ENCODE peak calls at places on chromosomes 13 and 19, in seven cellular contexts. P is IMR-90, M is mesenchymal stem cell, W is H1, X is NT2/D1, Q is fibroblast of lung, U is neural progenitor cell. T is an unnamed sample.
A peak's percentile ranks its signal among the peaks of the same experiment; 100 is the strongest.

GRCh38 chr19:44542671-44543070 is 13.2 kb upstream of the CEACAM20 start:
- DNase-seq in P (no peak), M (no peak), W (no peak), X (no peak), Q (no peak), U (no peak), T (no peak)

GRCh38 chr19:7853760-7854107 is 20.5 kb downstream of the PRR36 start:
- DNase-seq in P (no peak), M (no peak), W (no peak), X (no peak), Q (no peak), U (no peak), T (no peak)

GRCh38 chr13:91400094-91400462 is 1.7 kb downstream of the GPC5 start:
- DNase-seq in P (no peak), M (no peak), W (no peak), X (no peak), Q (no peak), U (peak; percentile 4), T (no peak)

GRCh38 chr19:17794731-17795494 is at the start of gene B3GNT3:
- DNase-seq in P (no peak), M (no peak), W (peak; percentile 81), X (no peak), Q (no peak), U (peak; percentile 44), T (no peak)

GRCh38 chr19:1360818-1361461 is 22.8 kb upstream of the NDUFS7 start:
- DNase-seq in P (peak; percentile 79), M (no peak), W (no peak), X (no peak), Q (peak; percentile 77), U (peak; percentile 75), T (no peak)

GRCh38 chr19:6733338-6734095 is 3.9 kb downstream of the GPR108 start:
- DNase-seq in P (no peak), M (no peak), W (peak; percentile 82), X (no peak), Q (no peak), U (no peak), T (no peak)

GRCh38 chr13:76297331-76297730 is 588.9 kb downstream of the KCTD12 start:
- DNase-seq in P (no peak), M (no peak), W (no peak), X (no peak), Q (no peak), U (no peak), T (no peak)

GRCh38 chr13:36163809-36164308 is 32.7 kb upstream of the DCLK1 start:
- DNase-seq in P (peak; percentile 87), M (no peak), W (no peak), X (no peak), Q (peak; percentile 97), U (no peak), T (no peak)

GRCh38 chr13:44786724-44787123 is 202.5 kb downstream of the NUFIP1 start:
- DNase-seq in P (no peak), M (no peak), W (no peak), X (no peak), Q (peak; percentile 63), U (no peak), T (no peak)

GRCh38 chr19:4098493-4098892 is 25.4 kb downstream of the MAP2K2 start:
- DNase-seq in P (no peak), M (no peak), W (no peak), X (no peak), Q (no peak), U (no peak), T (no peak)

GRCh38 chr13:46382224-46382623 is 4.8 kb downstream of the RUBCNL start:
- DNase-seq in P (no peak), M (no peak), W (no peak), X (no peak), Q (no peak), U (no peak), T (no peak)

GRCh38 chr13:46377554-46377953 is 9.5 kb downstream of the RUBCNL start:
- DNase-seq in P (no peak), M (no peak), W (no peak), X (no peak), Q (no peak), U (no peak), T (no peak)

GRCh38 chr13:46380242-46380641 is 6.8 kb downstream of the RUBCNL start:
- DNase-seq in P (no peak), M (no peak), W (no peak), X (no peak), Q (no peak), U (no peak), T (no peak)

GRCh38 chr13:46374710-46375109 is 12.3 kb downstream of the RUBCNL start:
- DNase-seq in P (no peak), M (no peak), W (no peak), X (no peak), Q (no peak), U (no peak), T (no peak)

DNA sequence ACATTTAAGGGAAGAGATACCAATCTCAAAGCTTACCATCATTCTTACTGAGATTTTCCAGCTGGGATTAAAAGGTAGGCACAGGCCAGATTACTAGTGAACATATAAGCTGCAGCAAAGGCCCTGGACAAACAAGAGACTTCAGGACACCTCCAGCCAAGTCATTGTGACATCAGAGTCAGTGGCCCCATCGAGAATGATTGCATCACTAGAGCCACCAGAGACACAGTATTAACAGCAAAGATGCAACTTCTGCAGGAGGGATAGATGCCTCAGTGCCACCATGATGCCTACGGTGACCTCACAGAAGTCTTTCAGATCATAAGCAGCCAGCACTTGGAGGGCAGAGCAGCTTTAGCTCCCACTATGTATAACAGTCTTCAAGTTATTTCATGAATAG is 8.6 kb downstream of the RUBCNL start:
- DNase-seq in P (no peak), M (no peak), W (no peak), X (no peak), Q (no peak), U (no peak), T (no peak)
- H3K9ac ChIP-seq in P (no peak overlapping the region), M (no peak overlapping the region), W (no peak overlapping the region), X (no peak overlapping the region), Q (no peak overlapping the region), U (no peak overlapping the region), T (no peak overlapping the region)

GRCh38 chr19:55376381-55376933 is at the start of gene TMEM190:
- DNase-seq in P (no peak), M (no peak), W (peak; percentile 76), X (no peak), Q (no peak), U (peak; percentile 46), T (no peak)
- H3K9ac ChIP-seq in P (no peak within 1 kb of the TSS), M (no peak within 1 kb of the TSS), W (no peak within 1 kb of the TSS), X (peak within 1 kb of the TSS; percentile 42), Q (no peak within 1 kb of the TSS), U (no peak within 1 kb of the TSS), T (no peak within 1 kb of the TSS)

GRCh38 chr13:106104281-106104901 is 431.1 kb downstream of the EFNB2 start:
- DNase-seq in P (peak; percentile 91), M (peak; percentile 79), W (no peak), X (no peak), Q (peak; percentile 83), U (peak; percentile 20), T (no peak)

GRCh38 chr13:106105153-106105552 is 430.3 kb downstream of the EFNB2 start:
- DNase-seq in P (peak; percentile 11), M (no peak), W (no peak), X (no peak), Q (no peak), U (no peak), T (no peak)

GRCh38 chr13:106101201-106101600 is 434.3 kb downstream of the EFNB2 start:
- DNase-seq in P (no peak), M (no peak), W (no peak), X (no peak), Q (no peak), U (no peak), T (no peak)

GRCh38 chr13:106102776-106103175 is 432.7 kb downstream of the EFNB2 start:
- DNase-seq in P (no peak), M (no peak), W (no peak), X (no peak), Q (no peak), U (no peak), T (no peak)

GRCh38 chr13:106103779-106104178 is 431.7 kb downstream of the EFNB2 start:
- DNase-seq in P (no peak), M (peak; percentile 84), W (no peak), X (no peak), Q (no peak), U (no peak), T (no peak)
- H3K9ac ChIP-seq in P (no peak overlapping the region), M (no peak overlapping the region), W (no peak overlapping the region), X (no peak overlapping the region), Q (no peak overlapping the region), U (no peak overlapping the region), T (no peak overlapping the region)

DNA sequence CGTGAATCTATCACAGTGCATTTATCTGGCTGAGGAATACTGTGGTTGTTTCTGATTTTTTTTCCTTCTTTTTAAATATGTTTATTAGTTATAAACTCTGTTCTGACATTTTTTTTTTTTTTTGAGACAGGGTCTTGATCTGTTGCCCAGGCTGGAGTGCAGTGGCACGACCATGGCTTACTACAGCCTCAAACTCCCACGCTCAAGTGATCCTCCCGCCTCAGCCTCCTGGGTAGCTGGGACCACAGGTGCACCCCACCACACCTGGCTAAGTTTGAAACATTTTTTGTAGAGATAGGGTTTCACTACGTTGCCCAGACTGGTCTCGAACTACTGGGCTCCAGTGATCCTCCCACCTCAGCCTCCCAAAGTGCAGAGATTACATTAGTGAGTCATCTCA is 6.6 kb upstream of the NUMBL start:
- DNase-seq in P (no peak), M (no peak), W (no peak), X (no peak), Q (no peak), U (no peak), T (no peak)
- H3K9ac ChIP-seq in P (no peak overlapping the region), M (no peak overlapping the region), W (no peak overlapping the region), X (no peak overlapping the region), Q (no peak overlapping the region), U (no peak overlapping the region), T (no peak overlapping the region)

GRCh38 chr19:11047856-11048255 is 41.4 kb upstream of the LDLR start:
- DNase-seq in P (no peak), M (no peak), W (no peak), X (no peak), Q (no peak), U (no peak), T (no peak)

GRCh38 chr19:11045536-11045935 is 43.7 kb upstream of the LDLR start:
- DNase-seq in P (no peak), M (no peak), W (no peak), X (no peak), Q (no peak), U (no peak), T (no peak)

GRCh38 chr19:11044436-11044835 is 44.8 kb upstream of the LDLR start:
- DNase-seq in P (no peak), M (no peak), W (no peak), X (no peak), Q (no peak), U (no peak), T (no peak)

GRCh38 chr19:11050323-11051114 is 38.7 kb upstream of the LDLR start:
- DNase-seq in P (no peak), M (no peak), W (no peak), X (no peak), Q (no peak), U (no peak), T (no peak)

GRCh38 chr19:11046608-11047354 is 42.5 kb upstream of the LDLR start:
- DNase-seq in P (no peak), M (no peak), W (no peak), X (no peak), Q (no peak), U (no peak), T (no peak)
- H3K9ac ChIP-seq in P (no peak overlapping the region), M (no peak overlapping the region), W (no peak overlapping the region), X (no peak overlapping the region), Q (no peak overlapping the region), U (no peak overlapping the region), T (no peak overlapping the region)

GRCh38 chr19:49614096-49614857 is 23.3 kb downstream of the PRR12 start:
- DNase-seq in P (peak; percentile 91), M (peak; percentile 96), W (no peak), X (no peak), Q (peak; percentile 80), U (no peak), T (no peak)
- H3K9ac ChIP-seq in P (no peak overlapping the region), M (peak overlapping the region; percentile 66), W (no peak overlapping the region), X (no peak overlapping the region), Q (peak overlapping the region; percentile 37), U (no peak overlapping the region), T (no peak overlapping the region)